ENCODE peak calls at places on chromosomes 7 and 10, in eight cellular contexts. A is IMR-90, B is left ventricle myocardium inferior, R is bronchial epithelial cell, Z is WERI-Rb-1, T is Peyer's patch, Y is HCT116, G is OCI-LY7. I is an unnamed sample.

GRCh38 chr10:124025638-124026336 is 67.6 kb downstream of the CHST15 start:
- DNase-seq in R (no peak), Y (peak; percentile 15), A (no peak), G (peak; percentile 75), T (peak; percentile 37), B (no peak), Z (peak; percentile 37), I (no peak)

GRCh38 chr7:149466364-149466763 is 5.5 kb upstream of the ZNF777 start:
- DNase-seq in B (no peak), Z (no peak), G (no peak), Y (no peak), T (no peak), A (no peak), R (no peak), I (no peak)

GRCh38 chr10:122126763-122127659 is 138.0 kb downstream of the TACC2 start:
- DNase-seq in T (no peak), R (peak; percentile 86), A (peak; percentile 97), G (no peak), Y (peak; percentile 58), Z (no peak), B (no peak), I (no peak)

GRCh38 chr10:130412317-130412716 is 276.1 kb downstream of the GLRX3 start:
- DNase-seq in G (no peak), T (no peak), B (no peak), Y (no peak), A (no peak), Z (no peak), R (no peak), I (no peak)

GRCh38 chr7:48428091-48428710 is 256.9 kb downstream of the ABCA13 start:
- DNase-seq in Y (no peak), Z (no peak), A (no peak), T (no peak), B (no peak), R (no peak), G (peak; percentile 72), I (no peak)

GRCh38 chr10:70928140-70928539 is 39.8 kb upstream of the PCBD1 start:
- DNase-seq in A (no peak), B (no peak), G (no peak), Y (no peak), R (no peak), T (no peak), Z (no peak), I (no peak)

GRCh38 chr10:74635655-74636054 is 190.7 kb upstream of the KAT6B start:
- DNase-seq in Z (no peak), R (no peak), T (no peak), G (no peak), B (no peak), A (no peak), Y (no peak), I (no peak)

GRCh38 chr10:113127285-113128283 is 177.5 kb downstream of the TCF7L2 start:
- DNase-seq in Y (no peak), Z (no peak), R (no peak), A (no peak), G (no peak), B (no peak), T (no peak), I (no peak)

GRCh38 chr10:68124718-68125117 is 15.4 kb downstream of the MYPN start:
- DNase-seq in A (no peak), Y (no peak), Z (no peak), R (no peak), G (no peak), T (no peak), B (no peak), I (no peak)

GRCh38 chr7:33716581-33717477 is 188.5 kb upstream of the BMPER start:
- DNase-seq in A (peak; percentile 66), Z (no peak), R (peak; percentile 78), T (no peak), G (peak; percentile 27), Y (peak; percentile 54), B (no peak), I (no peak)

GRCh38 chr7:26357793-26358139 is 66.1 kb downstream of the SNX10 start:
- DNase-seq in R (no peak), Z (no peak), G (no peak), B (no peak), T (no peak), A (no peak), Y (no peak), I (no peak)

GRCh38 chr7:100763556-100764140 is 30.3 kb downstream of the ZAN start:
- DNase-seq in G (no peak), R (peak; percentile 21), B (no peak), Y (no peak), Z (no peak), A (no peak), T (no peak), I (no peak)

GRCh38 chr10:80786322-80786721 is 248.6 kb downstream of the SH2D4B start:
- DNase-seq in T (no peak), A (no peak), G (no peak), Y (no peak), Z (no peak), R (no peak), B (no peak), I (no peak)

GRCh38 chr10:9305018-9305655 is 1250.6 kb downstream of the GATA3 start:
- DNase-seq in T (no peak), B (no peak), Y (peak; percentile 3), G (peak; percentile 11), A (peak; percentile 19), R (peak; percentile 32), Z (no peak), I (no peak)

GRCh38 chr10:132233501-132234075 is 46.8 kb downstream of the DPYSL4 start:
- DNase-seq in Z (no peak), A (no peak), G (no peak), R (no peak), B (no peak), Y (no peak), T (no peak), I (no peak)

GRCh38 chr10:27618036-27618615 is 114.0 kb downstream of the RAB18 start:
- DNase-seq in G (no peak), Y (no peak), A (no peak), Z (no peak), B (no peak), T (no peak), R (no peak), I (no peak)

GRCh38 chr7:107059468-107059867 is 15.0 kb downstream of the PRKAR2B start:
- DNase-seq in B (no peak), Z (no peak), T (no peak), G (no peak), A (no peak), Y (no peak), R (no peak), I (no peak)

GRCh38 chr7:5139998-5140397 is 50.0 kb upstream of the WIPI2 start:
- DNase-seq in A (peak; percentile 9), R (peak; percentile 3), G (peak; percentile 57), Z (peak; percentile 66), B (no peak), T (no peak), Y (peak; percentile 39), I (no peak)

GRCh38 chr7:112940314-112940732 is 146.3 kb downstream of the GPR85 start:
- DNase-seq in B (no peak), Z (no peak), A (no peak), G (no peak), T (no peak), Y (no peak), R (no peak), I (no peak)

GRCh38 chr7:112938895-112939588 is 147.6 kb downstream of the GPR85 start:
- DNase-seq in A (peak; percentile 20), Z (peak; percentile 35), G (peak; percentile 50), B (peak; percentile 22), R (no peak), T (peak; percentile 42), Y (no peak), I (peak; percentile 55)

GRCh38 chr7:112939589-112940313 is 146.9 kb downstream of the GPR85 start:
- DNase-seq in A (peak; percentile 99), G (peak; percentile 98), R (peak; percentile 98), Z (peak; percentile 100), T (peak; percentile 98), Y (peak; percentile 98), B (peak; percentile 99), I (peak; percentile 99)

GRCh38 chr7:112933598-112933997 is 143.4 kb upstream of the TMEM168 start:
- DNase-seq in B (no peak), T (no peak), A (no peak), Z (no peak), G (no peak), R (no peak), Y (no peak), I (no peak)

GRCh38 chr7:112937651-112938390 is 147.6 kb upstream of the TMEM168 start:
- DNase-seq in Z (no peak), A (peak; percentile 45), T (no peak), Y (no peak), B (no peak), G (no peak), R (no peak), I (no peak)
- H3K4me3 ChIP-seq in Z (no peak overlapping the region), A (no peak overlapping the region), T (no peak overlapping the region), Y (no peak overlapping the region), B (peak overlapping the region; percentile 93), G (peak overlapping the region; percentile 83), R (no peak overlapping the region), I (no peak overlapping the region)

GRCh38 chr7:50389961-50390360 is 60.2 kb downstream of the FIGNL1 start:
- DNase-seq in A (no peak), Y (no peak), T (no peak), R (no peak), B (no peak), G (no peak), Z (no peak), I (no peak)
- TF ChIP-seq CTCF in A (no peak), Y (no peak), T (no peak), R (no peak), B (no peak), G (no peak), Z (no peak), I (no peak)

DNA sequence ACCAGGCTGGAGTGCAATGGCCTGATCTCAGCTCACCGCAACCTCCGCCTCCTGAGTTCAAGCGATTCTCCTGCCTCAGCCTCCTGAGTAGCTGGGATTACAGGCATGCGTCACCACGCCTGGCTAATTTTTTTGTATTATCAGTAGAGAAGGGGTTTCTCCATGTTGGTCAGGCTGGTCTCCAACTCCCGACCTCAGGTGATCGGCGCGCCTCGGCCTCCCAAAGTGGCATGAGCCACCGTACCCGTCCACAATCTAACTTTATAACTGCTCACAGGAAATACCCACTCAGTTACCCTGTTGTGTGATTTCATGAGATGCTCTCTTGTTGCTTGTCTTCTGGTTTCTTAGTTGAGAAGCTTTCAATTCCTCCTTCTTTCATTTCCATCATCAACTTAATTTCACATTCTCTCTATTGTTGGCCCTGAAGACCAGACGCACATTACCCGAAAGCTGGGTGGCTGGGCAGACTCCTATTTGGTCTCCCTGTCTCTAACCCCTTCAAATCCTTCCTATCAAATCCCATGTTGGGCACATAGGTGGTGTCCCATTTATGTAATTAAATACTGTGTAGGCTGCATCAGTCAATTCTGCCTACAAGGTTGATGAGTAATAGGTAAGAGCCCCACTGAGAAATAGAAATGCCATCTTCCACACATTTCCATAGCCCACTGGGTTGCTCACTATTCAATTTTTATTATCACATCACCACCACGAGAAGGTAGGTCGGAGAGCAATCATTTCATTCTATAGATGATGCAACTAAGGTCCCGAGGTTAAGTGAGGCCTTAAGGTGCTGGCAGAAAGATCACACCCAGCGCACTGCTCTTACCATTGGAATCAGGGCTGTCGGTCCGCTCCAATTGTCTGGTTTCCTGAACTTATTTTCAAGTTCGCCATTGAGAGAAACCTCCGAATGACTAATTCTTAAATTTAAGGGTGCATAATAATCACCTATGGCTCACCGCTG is 978 bp upstream of the GSTO2 start:
- DNase-seq in R (peak; percentile 35), Z (no peak), Y (no peak), G (peak; percentile 4), A (no peak), T (no peak), B (no peak), I (no peak)
- H3K36me3 ChIP-seq in R (peaks cover 4% of the 10 kb centered on the region), Z (peaks cover 38% of the 10 kb centered on the region), Y (peaks cover 43% of the 10 kb centered on the region), G (peaks cover 41% of the 10 kb centered on the region), A (peaks cover 29% of the 10 kb centered on the region), T (no peaks in the 10 kb centered on the region), B (peaks cover 52% of the 10 kb centered on the region), I (peaks cover 51% of the 10 kb centered on the region)

GRCh38 chr10:94632954-94633353 is 50.6 kb upstream of the CYP2C18 start:
- DNase-seq in Y (no peak), R (no peak), T (no peak), G (no peak), B (no peak), Z (no peak), A (no peak), I (no peak)
- H3K4me3 ChIP-seq in Y (no peak overlapping the region), R (no peak overlapping the region), T (no peak overlapping the region), G (no peak overlapping the region), B (no peak overlapping the region), Z (no peak overlapping the region), A (no peak overlapping the region), I (no peak overlapping the region)

I was measured in lower lobe of right lung.